ENCODE peak calls at places on chromosome 13, in six cellular contexts. V is heart right ventricle; L is tibial nerve; Q is activated CD8-positive, alpha-beta T cell treated with anti-CD3 and anti-CD28 coated beads, Interleukin-2, amount 10 ng/mL, durations not matched to agents 7 days and 5 days; F is MCF 10A; P is NCI-H2029. N is an unnamed sample.

GRCh38 chr13:64274481-64275217 is 2859.0 kb upstream of the PCDH20 start:
- DNase-seq in V (no peak), L (no peak), Q (no peak), F (no peak), P (no peak), N (no peak)

GRCh38 chr13:74795526-74795925 is 661.3 kb upstream of the KLF12 start:
- DNase-seq in V (no peak), L (no peak), Q (no peak), F (no peak), P (no peak), N (no peak)

GRCh38 chr13:40132249-40132648 is 476.8 kb downstream of the COG6 start:
- DNase-seq in V (no peak), L (no peak), Q (peak), F (no peak), P (no peak), N (peak)

GRCh38 chr13:111577956-111578595 is 257.6 kb downstream of the TEX29 start:
- DNase-seq in V (no peak), L (no peak), Q (no peak), F (no peak), P (no peak), N (no peak)

GRCh38 chr13:43364210-43365041 is 341.0 kb downstream of the DNAJC15 start:
- DNase-seq in V (no peak), L (no peak), Q (no peak), F (no peak), P (no peak), N (no peak)

GRCh38 chr13:110450941-110451340 is 110.6 kb downstream of the RAB20 start:
- DNase-seq in V (no peak), L (no peak), Q (no peak), F (no peak), P (no peak), N (no peak)

GRCh38 chr13:41213316-41213715 is 18.9 kb upstream of the KBTBD7 start:
- DNase-seq in V (no peak), L (no peak), Q (no peak), F (no peak), P (no peak), N (no peak)

GRCh38 chr13:43567608-43568007 is 219.2 kb downstream of the ENOX1 start:
- DNase-seq in V (no peak), L (no peak), Q (no peak), F (peak), P (no peak), N (no peak)

GRCh38 chr13:41053384-41053826 is 7.9 kb upstream of the WBP4 start:
- DNase-seq in V (no peak), L (no peak), Q (no peak), F (peak), P (no peak), N (no peak)

GRCh38 chr13:24277721-24278120 is 31.7 kb upstream of the C1QTNF9 start:
- DNase-seq in V (no peak), L (no peak), Q (no peak), F (no peak), P (no peak), N (no peak)

GRCh38 chr13:110883539-110883938 is 31.3 kb downstream of the ANKRD10 start:
- DNase-seq in V (no peak), L (no peak), Q (no peak), F (no peak), P (no peak), N (no peak)

GRCh38 chr13:48643159-48643558 is 10.6 kb upstream of the CYSLTR2 start:
- DNase-seq in V (no peak), L (no peak), Q (no peak), F (no peak), P (no peak), N (no peak)

GRCh38 chr13:43916828-43917227 is 37.1 kb downstream of the LACC1 start:
- DNase-seq in V (no peak), L (no peak), Q (no peak), F (no peak), P (no peak), N (no peak)

GRCh38 chr13:111658150-111659100 is 338.0 kb downstream of the TEX29 start:
- DNase-seq in V (no peak), L (no peak), Q (no peak), F (no peak), P (peak), N (no peak)